ENCODE peak calls at places on chromosomes 11 and 22, in six cellular contexts. One of them, this sample, is unnamed. For H3K9me3, the result is how much of the 10 kb centered on the place peaks cover.

GRCh38 chr11:62458212-62459002 is 39.6 kb downstream of the SCGB1A1 start:
- DNase-seq in endothelial cell of umbilical vein: no peak
- DNase-seq in breast epithelium: no peak
- DNase-seq in sigmoid colon: no peak
- DNase-seq in suprapubic skin: no peak
- DNase-seq in prostate gland: no peak
- DNase-seq in this sample: no peak

GRCh38 chr11:113048820-113049555 is 87.8 kb downstream of the NCAM1 start:
- DNase-seq in prostate gland: no peak
- DNase-seq in suprapubic skin: no peak
- DNase-seq in endothelial cell of umbilical vein: no peak
- DNase-seq in sigmoid colon: no peak
- DNase-seq in breast epithelium: no peak
- DNase-seq in this sample: no peak

GRCh38 chr11:130219148-130219547 is 59.6 kb downstream of the ST14 start:
- DNase-seq in sigmoid colon: no peak
- DNase-seq in breast epithelium: no peak
- DNase-seq in endothelial cell of umbilical vein: no peak
- DNase-seq in prostate gland: no peak
- DNase-seq in suprapubic skin: no peak
- DNase-seq in this sample: no peak

GRCh38 chr11:12017243-12017678 is 8.8 kb upstream of the DKK3 start:
- DNase-seq in sigmoid colon: no peak
- DNase-seq in endothelial cell of umbilical vein: peak
- DNase-seq in suprapubic skin: no peak
- DNase-seq in breast epithelium: no peak
- DNase-seq in prostate gland: no peak
- DNase-seq in this sample: no peak

GRCh38 chr11:101448881-101449442 is 134.8 kb downstream of the TRPC6 start:
- DNase-seq in breast epithelium: no peak
- DNase-seq in prostate gland: no peak
- DNase-seq in sigmoid colon: no peak
- DNase-seq in suprapubic skin: no peak
- DNase-seq in endothelial cell of umbilical vein: no peak
- DNase-seq in this sample: no peak

GRCh38 chr11:124394408-124394807 is 4.4 kb downstream of the OR8B3 start:
- DNase-seq in suprapubic skin: no peak
- DNase-seq in endothelial cell of umbilical vein: no peak
- DNase-seq in prostate gland: no peak
- DNase-seq in breast epithelium: no peak
- DNase-seq in sigmoid colon: no peak
- DNase-seq in this sample: peak

GRCh38 chr11:266676-267439 is 11.3 kb upstream of the NLRP6 start:
- DNase-seq in prostate gland: no peak
- DNase-seq in sigmoid colon: no peak
- DNase-seq in suprapubic skin: peak
- DNase-seq in endothelial cell of umbilical vein: no peak
- DNase-seq in breast epithelium: no peak
- DNase-seq in this sample: no peak

GRCh38 chr22:48262596-48263430 is 1500.4 kb downstream of the TBC1D22A start:
- DNase-seq in breast epithelium: no peak
- DNase-seq in suprapubic skin: peak
- DNase-seq in sigmoid colon: no peak
- DNase-seq in endothelial cell of umbilical vein: no peak
- DNase-seq in prostate gland: no peak
- DNase-seq in this sample: no peak

GRCh38 chr11:124667601-124668000 is 5.9 kb downstream of the SIAE start:
- DNase-seq in breast epithelium: no peak
- DNase-seq in suprapubic skin: no peak
- DNase-seq in sigmoid colon: no peak
- DNase-seq in endothelial cell of umbilical vein: no peak
- DNase-seq in prostate gland: no peak
- DNase-seq in this sample: no peak

GRCh38 chr11:75107187-75107586 is 10.5 kb upstream of the OR2AT4 start:
- DNase-seq in sigmoid colon: no peak
- DNase-seq in prostate gland: no peak
- DNase-seq in endothelial cell of umbilical vein: no peak
- DNase-seq in breast epithelium: no peak
- DNase-seq in suprapubic skin: no peak
- DNase-seq in this sample: no peak

GRCh38 chr11:26134481-26135355 is 197.2 kb upstream of the ANO3 start:
- DNase-seq in endothelial cell of umbilical vein: peak
- DNase-seq in prostate gland: no peak
- DNase-seq in breast epithelium: no peak
- DNase-seq in sigmoid colon: no peak
- DNase-seq in suprapubic skin: no peak
- DNase-seq in this sample: no peak

GRCh38 chr11:93025558-93026255 is 56.3 kb downstream of the MTNR1B start:
- DNase-seq in suprapubic skin: no peak
- DNase-seq in sigmoid colon: no peak
- DNase-seq in prostate gland: no peak
- DNase-seq in breast epithelium: no peak
- DNase-seq in endothelial cell of umbilical vein: no peak
- DNase-seq in this sample: no peak

GRCh38 chr11:130449996-130450419 is 1.6 kb downstream of the ADAMTS15 start:
- DNase-seq in prostate gland: no peak
- DNase-seq in suprapubic skin: peak
- DNase-seq in breast epithelium: peak
- DNase-seq in endothelial cell of umbilical vein: no peak
- DNase-seq in sigmoid colon: peak
- DNase-seq in this sample: no peak

GRCh38 chr22:26673485-26673884 is 16.1 kb downstream of the MIAT start:
- DNase-seq in sigmoid colon: no peak
- DNase-seq in breast epithelium: no peak
- DNase-seq in prostate gland: no peak
- DNase-seq in endothelial cell of umbilical vein: no peak
- DNase-seq in suprapubic skin: no peak
- DNase-seq in this sample: no peak

GRCh38 chr11:17574141-17574798 is 27.2 kb downstream of the OTOG start:
- DNase-seq in sigmoid colon: no peak
- DNase-seq in breast epithelium: no peak
- DNase-seq in endothelial cell of umbilical vein: no peak
- DNase-seq in prostate gland: no peak
- DNase-seq in suprapubic skin: no peak
- DNase-seq in this sample: no peak

GRCh38 chr11:57644748-57645715 is 4.7 kb downstream of the YPEL4 start:
- DNase-seq in prostate gland: peak
- DNase-seq in breast epithelium: peak
- DNase-seq in endothelial cell of umbilical vein: peak
- DNase-seq in suprapubic skin: peak
- DNase-seq in sigmoid colon: peak
- DNase-seq in this sample: peak

GRCh38 chr11:5564259-5565019 is 16.1 kb upstream of the OR52H1 start:
- DNase-seq in suprapubic skin: no peak
- DNase-seq in sigmoid colon: no peak
- DNase-seq in breast epithelium: no peak
- DNase-seq in endothelial cell of umbilical vein: no peak
- DNase-seq in prostate gland: no peak
- DNase-seq in this sample: no peak

GRCh38 chr22:21931056-21931455 is 21.6 kb downstream of the PPM1F start:
- DNase-seq in endothelial cell of umbilical vein: no peak
- DNase-seq in suprapubic skin: no peak
- DNase-seq in sigmoid colon: no peak
- DNase-seq in breast epithelium: no peak
- DNase-seq in prostate gland: no peak
- DNase-seq in this sample: no peak

GRCh38 chr22:45804986-45805325 is 133.3 kb downstream of the ATXN10 start:
- DNase-seq in endothelial cell of umbilical vein: peak
- DNase-seq in prostate gland: no peak
- DNase-seq in suprapubic skin: no peak
- DNase-seq in sigmoid colon: no peak
- DNase-seq in breast epithelium: no peak
- DNase-seq in this sample: no peak

GRCh38 chr11:17528181-17528691 is 16.0 kb downstream of the USH1C start:
- DNase-seq in sigmoid colon: no peak
- DNase-seq in endothelial cell of umbilical vein: peak
- DNase-seq in breast epithelium: no peak
- DNase-seq in prostate gland: no peak
- DNase-seq in suprapubic skin: no peak
- DNase-seq in this sample: no peak

GRCh38 chr22:43241699-43242386 is 54.9 kb upstream of the TTLL12 start:
- DNase-seq in endothelial cell of umbilical vein: no peak
- DNase-seq in breast epithelium: no peak
- DNase-seq in suprapubic skin: no peak
- DNase-seq in prostate gland: no peak
- DNase-seq in sigmoid colon: no peak
- DNase-seq in this sample: no peak

GRCh38 chr22:37400719-37401118 is 26.6 kb downstream of the ELFN2 start:
- DNase-seq in endothelial cell of umbilical vein: no peak
- DNase-seq in breast epithelium: no peak
- DNase-seq in sigmoid colon: no peak
- DNase-seq in prostate gland: no peak
- DNase-seq in suprapubic skin: no peak
- DNase-seq in this sample: no peak

GRCh38 chr11:123111465-123111864 is 49.5 kb upstream of the HSPA8 start:
- DNase-seq in breast epithelium: no peak
- DNase-seq in suprapubic skin: no peak
- DNase-seq in prostate gland: no peak
- DNase-seq in sigmoid colon: no peak
- DNase-seq in endothelial cell of umbilical vein: peak
- DNase-seq in this sample: no peak

GRCh38 chr11:116062526-116063171 is 558.4 kb upstream of the CADM1 start:
- DNase-seq in breast epithelium: no peak
- DNase-seq in suprapubic skin: no peak
- DNase-seq in endothelial cell of umbilical vein: no peak
- DNase-seq in sigmoid colon: no peak
- DNase-seq in prostate gland: no peak
- DNase-seq in this sample: no peak

GRCh38 chr11:34063061-34063795 is 11.7 kb downstream of the CAPRIN1 start:
- DNase-seq in sigmoid colon: no peak
- DNase-seq in breast epithelium: no peak
- DNase-seq in endothelial cell of umbilical vein: no peak
- DNase-seq in suprapubic skin: no peak
- DNase-seq in prostate gland: no peak
- DNase-seq in this sample: no peak

GRCh38 chr22:49993649-49994360 is 18.8 kb downstream of the IL17REL start:
- DNase-seq in prostate gland: no peak
- DNase-seq in sigmoid colon: no peak
- DNase-seq in endothelial cell of umbilical vein: no peak
- DNase-seq in breast epithelium: peak
- DNase-seq in suprapubic skin: peak
- DNase-seq in this sample: no peak

GRCh38 chr11:105937331-105937730 is 84.7 kb downstream of the MSANTD4 start:
- DNase-seq in endothelial cell of umbilical vein: no peak
- DNase-seq in sigmoid colon: no peak
- DNase-seq in breast epithelium: no peak
- DNase-seq in suprapubic skin: no peak
- DNase-seq in prostate gland: no peak
- DNase-seq in this sample: no peak

GRCh38 chr22:47259990-47260389 is 497.5 kb downstream of the TBC1D22A start:
- DNase-seq in sigmoid colon: no peak
- DNase-seq in breast epithelium: no peak
- DNase-seq in suprapubic skin: no peak
- DNase-seq in prostate gland: no peak
- DNase-seq in endothelial cell of umbilical vein: no peak
- DNase-seq in this sample: no peak
- H3K9me3 ChIP-seq in sigmoid colon: under half
- H3K9me3 ChIP-seq in breast epithelium: under half
- H3K9me3 ChIP-seq in suprapubic skin: under half
- H3K9me3 ChIP-seq in prostate gland: under half
- H3K9me3 ChIP-seq in endothelial cell of umbilical vein: under half
- H3K9me3 ChIP-seq in this sample: under half

GRCh38 chr11:1758611-1759150 is 5.0 kb downstream of the CTSD start:
- DNase-seq in prostate gland: no peak
- DNase-seq in suprapubic skin: no peak
- DNase-seq in breast epithelium: no peak
- DNase-seq in endothelial cell of umbilical vein: no peak
- DNase-seq in sigmoid colon: no peak
- DNase-seq in this sample: no peak
- TF ChIP-seq POLR2AphosphoS5 in prostate gland: no peak
- TF ChIP-seq POLR2AphosphoS5 in suprapubic skin: no peak
- TF ChIP-seq POLR2AphosphoS5 in breast epithelium: no peak
- TF ChIP-seq POLR2AphosphoS5 in endothelial cell of umbilical vein: no peak
- TF ChIP-seq POLR2AphosphoS5 in sigmoid colon: no peak
- TF ChIP-seq POLR2AphosphoS5 in this sample: no peak

DNA sequence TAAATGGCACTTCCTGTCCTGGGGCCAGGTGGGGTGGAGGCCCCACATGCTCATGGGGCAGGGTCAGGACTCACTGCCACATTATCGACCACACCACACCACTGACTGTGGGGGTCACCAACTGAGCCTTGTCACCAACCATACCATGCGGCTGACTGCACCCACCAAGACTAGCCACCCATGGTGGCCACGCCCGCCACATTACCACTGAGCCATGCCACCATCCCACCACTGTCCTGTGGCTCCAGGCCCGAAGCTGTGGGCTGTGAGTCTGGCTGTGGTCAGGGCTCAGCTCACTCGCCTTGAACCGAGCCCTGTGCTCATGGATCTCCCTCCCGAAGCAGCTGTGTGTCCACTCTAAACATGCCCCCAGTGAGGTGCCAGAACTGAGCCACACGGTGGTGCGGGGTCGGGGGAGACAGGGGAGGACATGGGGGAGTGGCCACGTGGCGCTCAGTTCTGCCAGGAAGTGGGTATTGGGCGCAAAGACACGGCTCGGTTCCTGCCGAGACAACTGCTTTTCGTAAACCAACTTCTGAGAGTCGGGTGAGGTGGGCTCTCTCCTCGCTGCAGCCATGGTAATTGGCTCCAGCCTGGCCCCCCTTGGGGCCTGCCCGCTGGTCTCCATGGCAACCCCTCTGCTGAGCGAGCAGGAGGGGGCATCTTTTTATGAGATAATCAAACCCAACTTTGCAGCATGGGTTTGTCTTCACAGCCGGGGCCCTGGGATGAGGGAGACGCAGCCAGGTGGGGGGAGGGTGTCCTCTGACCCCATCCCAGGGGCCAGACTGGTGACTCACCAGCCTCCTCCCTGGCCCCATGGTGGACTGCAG is 23.2 kb downstream of the RTN4R start:
- DNase-seq in sigmoid colon: no peak
- DNase-seq in endothelial cell of umbilical vein: no peak
- DNase-seq in suprapubic skin: no peak
- DNase-seq in prostate gland: no peak
- DNase-seq in breast epithelium: no peak
- DNase-seq in this sample: no peak
- H3K9me3 ChIP-seq in sigmoid colon: under half
- H3K9me3 ChIP-seq in endothelial cell of umbilical vein: under half
- H3K9me3 ChIP-seq in suprapubic skin: under half
- H3K9me3 ChIP-seq in prostate gland: under half
- H3K9me3 ChIP-seq in breast epithelium: under half
- H3K9me3 ChIP-seq in this sample: under half

GRCh38 chr11:66051371-66051765 is 796 bp upstream of the SF3B2 start:
- DNase-seq in breast epithelium: no peak
- DNase-seq in suprapubic skin: no peak
- DNase-seq in prostate gland: no peak
- DNase-seq in endothelial cell of umbilical vein: no peak
- DNase-seq in sigmoid colon: no peak
- DNase-seq in this sample: no peak

GRCh38 chr11:66052664-66052982 is 459 bp downstream of the SF3B2 start:
- DNase-seq in endothelial cell of umbilical vein: no peak
- DNase-seq in suprapubic skin: no peak
- DNase-seq in breast epithelium: no peak
- DNase-seq in sigmoid colon: no peak
- DNase-seq in prostate gland: no peak
- DNase-seq in this sample: no peak

GRCh38 chr11:66051766-66052663 is at the start of gene SF3B2:
- DNase-seq in endothelial cell of umbilical vein: peak
- DNase-seq in suprapubic skin: peak
- DNase-seq in prostate gland: peak
- DNase-seq in sigmoid colon: peak
- DNase-seq in breast epithelium: peak
- DNase-seq in this sample: peak

GRCh38 chr11:66056541-66056940 is 4.4 kb downstream of the SF3B2 start:
- DNase-seq in sigmoid colon: peak
- DNase-seq in endothelial cell of umbilical vein: no peak
- DNase-seq in prostate gland: no peak
- DNase-seq in breast epithelium: no peak
- DNase-seq in suprapubic skin: no peak
- DNase-seq in this sample: no peak

GRCh38 chr11:66055021-66055420 is 2.9 kb downstream of the SF3B2 start:
- DNase-seq in breast epithelium: no peak
- DNase-seq in prostate gland: no peak
- DNase-seq in suprapubic skin: no peak
- DNase-seq in endothelial cell of umbilical vein: no peak
- DNase-seq in sigmoid colon: peak
- DNase-seq in this sample: no peak
- TF ChIP-seq POLR2AphosphoS5 in breast epithelium: no peak
- TF ChIP-seq POLR2AphosphoS5 in prostate gland: no peak
- TF ChIP-seq POLR2AphosphoS5 in suprapubic skin: no peak
- TF ChIP-seq POLR2AphosphoS5 in endothelial cell of umbilical vein: no peak
- TF ChIP-seq POLR2AphosphoS5 in sigmoid colon: no peak
- TF ChIP-seq POLR2AphosphoS5 in this sample: no peak